ENCODE peak calls at places on chromosome 3, in eight cellular contexts. K, I, Q, Y, D, B, M and U are unnamed samples.

GRCh38 chr3:123409443-123410148 is 39.3 kb downstream of the ADCY5 start:
- DNase-seq in K (no peak), I (no peak), Q (no peak), Y (no peak), D (no peak), B (no peak), M (no peak), U (no peak)

GRCh38 chr3:35772364-35773009 is 133.2 kb downstream of the ARPP21 start:
- DNase-seq in K (no peak), I (no peak), Q (no peak), Y (no peak), D (no peak), B (no peak), M (no peak), U (no peak)

GRCh38 chr3:127489357-127489756 is 101.2 kb downstream of the TPRA1 start:
- DNase-seq in K (no peak), I (peak), Q (no peak), Y (no peak), D (no peak), B (no peak), M (no peak), U (peak)

GRCh38 chr3:121998030-121998580 is 23.9 kb downstream of the ILDR1 start:
- DNase-seq in K (peak), I (no peak), Q (no peak), Y (no peak), D (no peak), B (peak), M (no peak), U (no peak)

GRCh38 chr3:151283907-151284461 is 5.6 kb upstream of the P2RY14 start:
- DNase-seq in K (peak), I (no peak), Q (no peak), Y (peak), D (no peak), B (no peak), M (no peak), U (no peak)

GRCh38 chr3:16409032-16409431 is 104.5 kb downstream of the RFTN1 start:
- DNase-seq in K (no peak), I (no peak), Q (no peak), Y (no peak), D (no peak), B (peak), M (no peak), U (no peak)

GRCh38 chr3:150005243-150006102 is 34.8 kb upstream of the PFN2 start:
- DNase-seq in K (peak), I (no peak), Q (no peak), Y (no peak), D (no peak), B (no peak), M (no peak), U (no peak)

GRCh38 chr3:52398670-52399081 is 46.2 kb downstream of the SEMA3G start:
- DNase-seq in K (no peak), I (no peak), Q (no peak), Y (no peak), D (no peak), B (no peak), M (no peak), U (no peak)

GRCh38 chr3:58173670-58174472 is 36.9 kb downstream of the DNASE1L3 start:
- DNase-seq in K (no peak), I (peak), Q (no peak), Y (peak), D (no peak), B (no peak), M (peak), U (no peak)

GRCh38 chr3:40116478-40117162 is 192.9 kb upstream of the EIF1B start:
- DNase-seq in K (no peak), I (no peak), Q (no peak), Y (no peak), D (no peak), B (no peak), M (no peak), U (no peak)

GRCh38 chr3:14393440-14394111 is 8.8 kb upstream of the SLC6A6 start:
- DNase-seq in K (peak), I (no peak), Q (no peak), Y (no peak), D (no peak), B (no peak), M (peak), U (no peak)

GRCh38 chr3:129605593-129606521 is 619 bp downstream of the PLXND1 start:
- DNase-seq in K (peak), I (peak), Q (no peak), Y (peak), D (peak), B (no peak), M (peak), U (no peak)

GRCh38 chr3:104987859-104988258 is 378.9 kb upstream of the ALCAM start:
- DNase-seq in K (no peak), I (no peak), Q (no peak), Y (no peak), D (no peak), B (no peak), M (no peak), U (no peak)

GRCh38 chr3:143001034-143001368 is 369 bp upstream of the U2SURP start:
- DNase-seq in K (no peak), I (no peak), Q (no peak), Y (no peak), D (no peak), B (peak), M (no peak), U (no peak)

GRCh38 chr3:132772252-132772651 is 50.0 kb upstream of the NPHP3 start:
- DNase-seq in K (no peak), I (no peak), Q (no peak), Y (no peak), D (no peak), B (no peak), M (no peak), U (no peak)

GRCh38 chr3:159208080-159208479 is 406.2 kb downstream of the MFSD1 start:
- DNase-seq in K (no peak), I (no peak), Q (no peak), Y (no peak), D (no peak), B (no peak), M (no peak), U (no peak)

GRCh38 chr3:17771177-17772048 is 29.0 kb upstream of the TBC1D5 start:
- DNase-seq in K (peak), I (no peak), Q (no peak), Y (no peak), D (no peak), B (no peak), M (no peak), U (no peak)

GRCh38 chr3:142447308-142447851 is 457 bp downstream of the XRN1 start:
- DNase-seq in K (peak), I (peak), Q (no peak), Y (peak), D (peak), B (no peak), M (peak), U (no peak)

GRCh38 chr3:10408680-10409079 is 87.8 kb upstream of the SEC13 start:
- DNase-seq in K (peak), I (no peak), Q (no peak), Y (no peak), D (no peak), B (no peak), M (no peak), U (no peak)

GRCh38 chr3:149934524-149934923 is 36.2 kb downstream of the PFN2 start:
- DNase-seq in K (peak), I (no peak), Q (no peak), Y (no peak), D (peak), B (no peak), M (no peak), U (no peak)

GRCh38 chr3:5185093-5185673 is 2.3 kb upstream of the EDEM1 start:
- DNase-seq in K (no peak), I (no peak), Q (no peak), Y (no peak), D (no peak), B (no peak), M (no peak), U (no peak)

GRCh38 chr3:178263236-178263916 is 272.9 kb upstream of the KCNMB2 start:
- DNase-seq in K (no peak), I (no peak), Q (no peak), Y (no peak), D (no peak), B (no peak), M (no peak), U (no peak)

GRCh38 chr3:71173421-71173975 is 410.0 kb downstream of the FOXP1 start:
- DNase-seq in K (peak), I (no peak), Q (no peak), Y (no peak), D (no peak), B (no peak), M (no peak), U (no peak)

GRCh38 chr3:128274837-128275236 is 121.6 kb downstream of the EEFSEC start:
- DNase-seq in K (peak), I (peak), Q (no peak), Y (no peak), D (no peak), B (no peak), M (peak), U (peak)

GRCh38 chr3:190718691-190719090 is 143.8 kb downstream of the GMNC start:
- DNase-seq in K (peak), I (no peak), Q (no peak), Y (no peak), D (no peak), B (no peak), M (no peak), U (no peak)

GRCh38 chr3:114939920-114940319 is 207.2 kb downstream of the ZBTB20 start:
- DNase-seq in K (no peak), I (no peak), Q (no peak), Y (no peak), D (no peak), B (no peak), M (no peak), U (no peak)

GRCh38 chr3:52441122-52441771 is 3.7 kb downstream of the SEMA3G start:
- DNase-seq in K (no peak), I (no peak), Q (no peak), Y (no peak), D (peak), B (no peak), M (no peak), U (no peak)

GRCh38 chr3:47047673-47048072 is 68.2 kb downstream of the NBEAL2 start:
- DNase-seq in K (no peak), I (no peak), Q (no peak), Y (no peak), D (no peak), B (no peak), M (no peak), U (no peak)
- H3K27ac ChIP-seq in K (no peak), I (no peak), Q (no peak), Y (no peak), D (no peak), B (no peak), M (no peak), U (no peak)

DNA sequence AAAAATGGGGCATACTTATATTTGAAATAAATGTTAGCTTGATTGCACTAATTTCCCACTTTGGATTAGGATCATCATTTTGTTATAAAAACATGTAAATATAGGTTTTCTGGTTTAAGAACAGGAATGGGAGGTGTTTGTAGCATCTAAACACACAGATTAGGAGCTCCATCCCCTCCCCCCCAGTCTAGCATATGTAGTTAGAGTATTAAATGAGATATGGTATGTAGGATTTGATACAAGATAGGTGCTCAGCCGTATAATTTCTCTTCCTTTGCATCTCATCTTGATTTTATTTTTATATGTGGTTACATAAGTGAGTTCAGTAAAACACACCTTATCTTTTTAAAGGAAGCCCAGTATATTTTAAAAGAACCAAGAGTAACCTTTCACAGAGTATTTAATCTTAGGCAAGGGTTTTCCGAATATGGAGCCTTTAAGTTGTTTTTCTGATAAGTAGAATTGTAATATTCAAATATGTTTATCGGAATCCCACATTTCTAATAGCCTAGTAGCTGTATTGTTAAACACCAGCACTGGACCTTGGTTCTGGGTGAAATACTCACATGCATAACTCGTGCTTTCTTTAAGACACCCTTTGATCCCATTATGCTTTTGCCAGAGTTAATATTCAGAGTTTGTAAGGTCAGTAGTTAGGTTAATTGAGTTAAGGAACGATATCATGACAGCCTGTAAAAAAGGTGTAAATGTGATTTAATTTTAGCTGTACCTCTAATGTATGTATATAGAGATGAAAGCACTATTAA is 2.3 kb downstream of the SLC25A36 start:
- DNase-seq in K (no peak), I (no peak), Q (no peak), Y (no peak), D (no peak), B (no peak), M (no peak), U (no peak)
- H3K4me3 ChIP-seq in K (no peak), I (peak), Q (peak), Y (peak), D (peak), B (no peak), M (no peak), U (peak)

GRCh38 chr3:188468672-188469071 is 314.7 kb downstream of the LPP start:
- DNase-seq in K (peak), I (no peak), Q (no peak), Y (no peak), D (peak), B (no peak), M (no peak), U (peak)

GRCh38 chr3:188472331-188472730 is 318.4 kb downstream of the LPP start:
- DNase-seq in K (no peak), I (no peak), Q (no peak), Y (no peak), D (no peak), B (no peak), M (no peak), U (no peak)

GRCh38 chr3:188470508-188471130 is 316.7 kb downstream of the LPP start:
- DNase-seq in K (no peak), I (no peak), Q (no peak), Y (no peak), D (no peak), B (no peak), M (no peak), U (no peak)

GRCh38 chr3:188468196-188468595 is 314.2 kb downstream of the LPP start:
- DNase-seq in K (no peak), I (no peak), Q (no peak), Y (no peak), D (no peak), B (no peak), M (no peak), U (no peak)

GRCh38 chr3:188469228-188469885 is 315.4 kb downstream of the LPP start:
- DNase-seq in K (peak), I (no peak), Q (no peak), Y (no peak), D (no peak), B (no peak), M (peak), U (no peak)
- H3K27ac ChIP-seq in K (peak), I (no peak), Q (no peak), Y (peak), D (peak), B (peak), M (peak), U (peak)

DNA sequence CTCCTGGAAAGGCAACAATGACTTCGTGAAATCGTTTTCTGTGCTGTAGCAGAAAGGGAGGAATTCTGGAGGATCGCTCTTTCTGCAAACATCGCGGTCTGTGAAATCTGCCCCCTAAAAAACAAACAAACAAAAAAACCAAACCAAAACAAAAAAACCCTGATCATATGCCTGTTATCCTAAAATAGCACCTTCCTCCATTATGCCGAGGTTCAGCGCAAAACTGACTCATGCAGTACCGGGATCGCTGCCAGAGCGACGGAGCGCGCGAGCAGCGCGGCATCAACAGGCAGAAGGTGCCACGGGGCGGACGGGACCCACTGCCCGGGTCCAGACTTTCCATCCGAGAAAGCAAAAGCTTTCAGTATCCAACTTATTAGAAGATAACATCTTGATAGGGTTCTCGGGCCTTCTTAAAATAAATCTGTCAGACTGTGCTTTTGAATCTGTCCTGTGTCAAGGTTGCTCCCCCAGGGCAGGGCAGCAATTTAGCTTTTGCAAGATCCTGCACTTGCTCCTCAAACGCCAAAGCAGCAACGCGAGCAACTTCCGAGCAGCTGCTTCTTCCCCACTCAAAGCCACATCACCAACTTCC is 156.0 kb downstream of the FGF12 start:
- DNase-seq in K (no peak), I (no peak), Q (no peak), Y (peak), D (peak), B (no peak), M (peak), U (no peak)
- H3K4me3 ChIP-seq in K (no peak), I (no peak), Q (no peak), Y (peak), D (peak), B (peak), M (peak), U (peak)

GRCh38 chr3:2741520-2741919 is 368.7 kb downstream of the IL5RA start:
- DNase-seq in K (no peak), I (no peak), Q (no peak), Y (no peak), D (no peak), B (no peak), M (no peak), U (no peak)
- H3K27ac ChIP-seq in K (no peak), I (no peak), Q (no peak), Y (no peak), D (no peak), B (no peak), M (no peak), U (no peak)

GRCh38 chr3:147411235-147411607 is 2.1 kb downstream of the ZIC1 start:
- DNase-seq in K (no peak), I (no peak), Q (peak), Y (no peak), D (no peak), B (peak), M (no peak), U (no peak)

GRCh38 chr3:147410518-147411234 is 1.5 kb downstream of the ZIC1 start:
- DNase-seq in K (no peak), I (no peak), Q (peak), Y (no peak), D (no peak), B (peak), M (peak), U (no peak)

GRCh38 chr3:147408180-147409105 is 722 bp upstream of the ZIC1 start:
- DNase-seq in K (no peak), I (no peak), Q (peak), Y (no peak), D (no peak), B (peak), M (peak), U (peak)

GRCh38 chr3:147410126-147410517 is 957 bp downstream of the ZIC1 start:
- DNase-seq in K (no peak), I (no peak), Q (no peak), Y (no peak), D (no peak), B (no peak), M (no peak), U (peak)

DNA sequence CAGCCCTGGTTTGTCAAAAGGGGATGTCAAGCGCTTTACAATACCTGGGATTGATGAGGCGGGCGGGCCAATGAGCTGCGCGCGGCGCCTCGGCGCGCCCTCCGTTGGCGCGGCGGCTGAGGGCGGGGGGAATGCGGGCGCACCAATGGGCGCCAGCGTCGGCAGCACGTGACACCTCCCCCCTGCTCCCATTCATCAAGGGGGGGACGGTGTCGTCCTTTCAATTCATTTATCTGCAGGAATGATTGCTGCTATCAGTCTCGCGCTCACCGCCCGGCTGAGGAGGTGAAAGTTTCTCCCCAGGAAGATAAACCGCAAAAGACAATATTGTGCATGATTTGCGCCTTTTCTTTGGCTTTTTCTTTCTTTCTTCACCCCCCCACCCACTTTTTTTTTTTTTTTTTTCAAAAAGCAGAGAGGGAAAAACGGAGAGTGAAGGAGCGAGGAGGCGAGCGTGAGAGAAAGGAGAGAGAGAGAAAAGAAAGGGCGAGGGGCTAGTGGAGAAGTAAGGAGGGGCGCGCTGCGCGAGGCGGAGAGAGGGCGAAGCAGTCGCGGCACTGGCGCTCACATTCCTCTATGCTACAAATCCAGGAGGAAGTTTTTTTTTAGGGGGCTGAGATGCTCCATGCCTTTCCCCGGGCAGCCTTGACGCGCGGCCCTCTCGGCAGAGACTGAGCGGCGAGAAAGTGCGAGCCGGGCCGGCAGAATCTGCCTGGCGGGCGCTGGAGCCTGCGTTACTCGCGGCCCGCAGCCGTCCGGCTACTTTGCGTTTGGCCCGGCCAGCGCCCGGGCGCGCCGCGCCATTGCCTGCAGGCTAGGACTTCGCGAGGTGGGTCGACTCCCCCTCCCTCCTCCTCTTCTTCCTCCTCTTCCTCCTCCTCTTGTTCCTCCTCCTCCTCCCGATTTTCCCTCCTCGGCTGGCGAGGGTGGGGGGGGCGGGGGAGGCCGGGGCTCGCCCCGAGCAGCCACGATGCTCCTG is at the start of gene ZIC1:
- DNase-seq in K (no peak), I (no peak), Q (peak), Y (no peak), D (no peak), B (no peak), M (peak), U (peak)
- H3K4me3 ChIP-seq in K (peak), I (no peak), Q (peak), Y (peak), D (peak), B (peak), M (peak), U (peak)